ENCODE peak calls at places on chromosomes 16 and 17, in six cellular contexts. One of them, this sample, is unnamed.

GRCh38 chr16:82583415-82583814 is 43.4 kb upstream of the CDH13 start:
- DNase-seq in stomach: no peak
- DNase-seq in prostate gland: no peak
- DNase-seq in ovary: no peak
- DNase-seq in colonic mucosa: no peak
- DNase-seq in PC-9: no peak
- DNase-seq in this sample: no peak

GRCh38 chr17:30590086-30590485 is 112.9 kb downstream of the GOSR1 start:
- DNase-seq in stomach: no peak
- DNase-seq in prostate gland: no peak
- DNase-seq in ovary: no peak
- DNase-seq in colonic mucosa: no peak
- DNase-seq in PC-9: no peak
- DNase-seq in this sample: no peak

GRCh38 chr16:21523411-21524067 is 75.8 kb upstream of the METTL9 start:
- DNase-seq in stomach: no peak
- DNase-seq in prostate gland: no peak
- DNase-seq in ovary: no peak
- DNase-seq in colonic mucosa: no peak
- DNase-seq in PC-9: no peak
- DNase-seq in this sample: no peak

GRCh38 chr17:49995055-49995738 is at the start of gene DLX3:
- DNase-seq in stomach: peak; percentile 81
- DNase-seq in prostate gland: peak; percentile 88
- DNase-seq in ovary: peak; percentile 67
- DNase-seq in colonic mucosa: peak; percentile 75
- DNase-seq in PC-9: peak; percentile 85
- DNase-seq in this sample: peak; percentile 93

GRCh38 chr17:32276217-32276616 is 10.6 kb downstream of the RHBDL3 start:
- DNase-seq in stomach: no peak
- DNase-seq in prostate gland: no peak
- DNase-seq in ovary: no peak
- DNase-seq in colonic mucosa: no peak
- DNase-seq in PC-9: no peak
- DNase-seq in this sample: no peak

GRCh38 chr17:82031885-82032627 is 578 bp downstream of the RAC3 start:
- DNase-seq in stomach: peak; percentile 74
- DNase-seq in prostate gland: peak; percentile 63
- DNase-seq in ovary: no peak
- DNase-seq in colonic mucosa: peak; percentile 80
- DNase-seq in PC-9: peak; percentile 79
- DNase-seq in this sample: no peak

GRCh38 chr17:56581635-56582605 is 11.6 kb upstream of the NOG start:
- DNase-seq in stomach: no peak
- DNase-seq in prostate gland: no peak
- DNase-seq in ovary: no peak
- DNase-seq in colonic mucosa: no peak
- DNase-seq in PC-9: no peak
- DNase-seq in this sample: no peak

GRCh38 chr17:82848022-82848592 is 8.3 kb upstream of the ZNF750 start:
- DNase-seq in stomach: peak; percentile 81
- DNase-seq in prostate gland: peak; percentile 86
- DNase-seq in ovary: peak; percentile 72
- DNase-seq in colonic mucosa: peak; percentile 85
- DNase-seq in PC-9: peak; percentile 77
- DNase-seq in this sample: no peak

GRCh38 chr16:83253526-83253925 is 554.3 kb upstream of the HSBP1 start:
- DNase-seq in stomach: no peak
- DNase-seq in prostate gland: no peak
- DNase-seq in ovary: no peak
- DNase-seq in colonic mucosa: no peak
- DNase-seq in PC-9: no peak
- DNase-seq in this sample: no peak

GRCh38 chr17:44002141-44002848 is 2.1 kb upstream of the NAGS start:
- DNase-seq in stomach: no peak
- DNase-seq in prostate gland: no peak
- DNase-seq in ovary: no peak
- DNase-seq in colonic mucosa: no peak
- DNase-seq in PC-9: no peak
- DNase-seq in this sample: no peak

GRCh38 chr16:397736-398332 is 835 bp downstream of the NME4 start:
- DNase-seq in stomach: peak; percentile 82
- DNase-seq in prostate gland: peak; percentile 82
- DNase-seq in ovary: peak; percentile 78
- DNase-seq in colonic mucosa: peak; percentile 70
- DNase-seq in PC-9: no peak
- DNase-seq in this sample: peak; percentile 86

GRCh38 chr16:74296120-74296464 is 522 bp upstream of the PSMD7 start:
- DNase-seq in stomach: no peak
- DNase-seq in prostate gland: no peak
- DNase-seq in ovary: no peak
- DNase-seq in colonic mucosa: no peak
- DNase-seq in PC-9: no peak
- DNase-seq in this sample: no peak

GRCh38 chr17:869067-869466 is 86.9 kb downstream of the MRM3 start:
- DNase-seq in stomach: peak; percentile 33
- DNase-seq in prostate gland: no peak
- DNase-seq in ovary: peak; percentile 72
- DNase-seq in colonic mucosa: peak; percentile 48
- DNase-seq in PC-9: no peak
- DNase-seq in this sample: peak; percentile 86

GRCh38 chr16:63787014-63787413 is 1334.8 kb downstream of the CDH11 start:
- DNase-seq in stomach: no peak
- DNase-seq in prostate gland: no peak
- DNase-seq in ovary: no peak
- DNase-seq in colonic mucosa: no peak
- DNase-seq in PC-9: no peak
- DNase-seq in this sample: no peak

GRCh38 chr17:48541574-48542113 is 3.3 kb downstream of the HOXB2 start:
- DNase-seq in stomach: no peak
- DNase-seq in prostate gland: no peak
- DNase-seq in ovary: no peak
- DNase-seq in colonic mucosa: no peak
- DNase-seq in PC-9: no peak
- DNase-seq in this sample: peak; percentile 88

GRCh38 chr16:81798311-81799137 is 19.4 kb downstream of the PLCG2 start:
- DNase-seq in stomach: no peak
- DNase-seq in prostate gland: no peak
- DNase-seq in ovary: no peak
- DNase-seq in colonic mucosa: no peak
- DNase-seq in PC-9: no peak
- DNase-seq in this sample: no peak

GRCh38 chr17:77637807-77638182 is 320.7 kb upstream of the TNRC6C start:
- DNase-seq in stomach: no peak
- DNase-seq in prostate gland: no peak
- DNase-seq in ovary: no peak
- DNase-seq in colonic mucosa: no peak
- DNase-seq in PC-9: no peak
- DNase-seq in this sample: no peak

GRCh38 chr16:35431829-35432663 is 1972.6 kb downstream of the TP53TG3F start:
- DNase-seq in stomach: no peak
- DNase-seq in prostate gland: no peak
- DNase-seq in ovary: no peak
- DNase-seq in colonic mucosa: no peak
- DNase-seq in PC-9: peak; percentile 46
- DNase-seq in this sample: no peak
- H3K9me3 ChIP-seq in stomach: peaks cover 32% of the 10 kb centered on the region
- H3K9me3 ChIP-seq in prostate gland: no peaks in the 10 kb centered on the region
- H3K9me3 ChIP-seq in ovary: no peaks in the 10 kb centered on the region
- H3K9me3 ChIP-seq in colonic mucosa: no peaks in the 10 kb centered on the region
- H3K9me3 ChIP-seq in PC-9: no peaks in the 10 kb centered on the region
- H3K9me3 ChIP-seq in this sample: no peaks in the 10 kb centered on the region

GRCh38 chr17:40937384-40937819 is at the start of gene KRT23:
- DNase-seq in stomach: peak; percentile 32
- DNase-seq in prostate gland: peak; percentile 25
- DNase-seq in ovary: no peak
- DNase-seq in colonic mucosa: no peak
- DNase-seq in PC-9: no peak
- DNase-seq in this sample: no peak

GRCh38 chr17:40936976-40937375 is 470 bp downstream of the KRT23 start:
- DNase-seq in stomach: no peak
- DNase-seq in prostate gland: peak; percentile 19
- DNase-seq in ovary: no peak
- DNase-seq in colonic mucosa: no peak
- DNase-seq in PC-9: no peak
- DNase-seq in this sample: no peak

GRCh38 chr17:40938981-40939380 is 1.5 kb upstream of the KRT23 start:
- DNase-seq in stomach: no peak
- DNase-seq in prostate gland: no peak
- DNase-seq in ovary: no peak
- DNase-seq in colonic mucosa: no peak
- DNase-seq in PC-9: no peak
- DNase-seq in this sample: no peak

GRCh38 chr17:40935624-40936023 is 1.8 kb downstream of the KRT23 start:
- DNase-seq in stomach: no peak
- DNase-seq in prostate gland: no peak
- DNase-seq in ovary: no peak
- DNase-seq in colonic mucosa: no peak
- DNase-seq in PC-9: no peak
- DNase-seq in this sample: no peak

DNA sequence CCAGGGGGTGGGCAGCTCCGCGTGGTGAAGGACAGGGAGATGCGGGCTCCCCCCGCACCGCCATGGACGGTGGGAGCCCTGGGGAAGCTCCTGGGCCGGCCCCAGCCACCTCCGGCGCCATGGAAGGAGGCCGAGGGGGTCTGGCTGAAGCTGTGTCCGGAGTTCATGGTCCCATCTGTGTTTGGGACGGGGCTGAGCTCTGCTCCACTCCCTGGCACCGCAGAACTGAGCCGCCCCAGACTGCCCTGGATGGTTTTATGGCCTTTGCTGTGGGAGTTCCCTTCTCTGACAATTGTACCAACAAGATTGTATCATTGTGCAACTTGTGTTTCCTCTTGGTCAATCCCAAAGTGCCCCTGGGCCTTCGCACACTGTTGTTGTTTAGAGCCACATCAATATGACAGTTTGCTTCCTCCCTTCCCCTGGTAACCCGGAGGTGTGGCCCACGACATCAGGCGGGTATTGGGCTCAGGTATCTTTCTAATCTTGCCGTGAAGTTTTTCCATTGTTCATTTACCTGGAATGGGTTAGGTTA is 942 bp downstream of the KRT23 start:
- DNase-seq in stomach: no peak
- DNase-seq in prostate gland: peak; percentile 36
- DNase-seq in ovary: no peak
- DNase-seq in colonic mucosa: peak; percentile 32
- DNase-seq in PC-9: no peak
- DNase-seq in this sample: no peak
- H3K4me3 ChIP-seq in stomach: no peak overlapping the region
- H3K4me3 ChIP-seq in prostate gland: peak overlapping the region; percentile 10
- H3K4me3 ChIP-seq in ovary: no peak overlapping the region
- H3K4me3 ChIP-seq in colonic mucosa: no peak overlapping the region
- H3K4me3 ChIP-seq in PC-9: peak overlapping the region; percentile 59
- H3K4me3 ChIP-seq in this sample: no peak overlapping the region

GRCh38 chr17:28371245-28372202 is at the start of gene SARM1:
- DNase-seq in stomach: peak; percentile 65
- DNase-seq in prostate gland: peak; percentile 40
- DNase-seq in ovary: peak; percentile 92
- DNase-seq in colonic mucosa: peak; percentile 79
- DNase-seq in PC-9: no peak
- DNase-seq in this sample: peak; percentile 93
- H3K27ac ChIP-seq in stomach: peak within 1 kb of the TSS; percentile 20
- H3K27ac ChIP-seq in prostate gland: peak within 1 kb of the TSS; percentile 43
- H3K27ac ChIP-seq in ovary: peak within 1 kb of the TSS; percentile 69
- H3K27ac ChIP-seq in colonic mucosa: peak within 1 kb of the TSS; percentile 23
- H3K27ac ChIP-seq in PC-9: no peak within 1 kb of the TSS
- H3K27ac ChIP-seq in this sample: peak within 1 kb of the TSS; percentile 15

DNA sequence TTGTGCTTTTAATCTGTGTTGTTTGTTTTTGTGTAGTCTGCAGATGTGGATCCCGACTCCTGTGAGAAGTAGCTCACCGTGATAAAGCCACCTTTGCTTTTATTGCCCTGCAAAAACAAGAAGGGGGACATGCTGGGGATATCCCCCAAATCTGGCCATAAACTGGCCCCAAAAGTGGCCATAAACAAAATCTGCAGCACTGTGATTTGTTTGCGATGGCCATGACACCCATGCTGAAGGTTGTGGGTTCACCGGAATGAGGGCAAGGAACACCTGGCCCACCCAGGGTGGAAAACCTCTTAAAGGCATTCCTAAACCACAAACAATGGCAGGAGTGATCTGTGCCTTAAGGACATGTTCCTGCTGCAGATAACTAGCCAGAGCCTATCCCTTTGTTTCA is 15.1 kb downstream of the AHSP start:
- DNase-seq in stomach: no peak
- DNase-seq in prostate gland: no peak
- DNase-seq in ovary: no peak
- DNase-seq in colonic mucosa: no peak
- DNase-seq in PC-9: no peak
- DNase-seq in this sample: no peak
- H3K9me3 ChIP-seq in stomach: peaks cover 19% of the 10 kb centered on the region
- H3K9me3 ChIP-seq in prostate gland: no peaks in the 10 kb centered on the region
- H3K9me3 ChIP-seq in ovary: no peaks in the 10 kb centered on the region
- H3K9me3 ChIP-seq in colonic mucosa: no peaks in the 10 kb centered on the region
- H3K9me3 ChIP-seq in PC-9: peaks cover 10% of the 10 kb centered on the region
- H3K9me3 ChIP-seq in this sample: peaks cover 2% of the 10 kb centered on the region

GRCh38 chr16:73026754-73027654 is 20.9 kb downstream of the ZFHX3 start:
- DNase-seq in stomach: no peak
- DNase-seq in prostate gland: no peak
- DNase-seq in ovary: no peak
- DNase-seq in colonic mucosa: no peak
- DNase-seq in PC-9: no peak
- DNase-seq in this sample: no peak
- H3K4me3 ChIP-seq in stomach: no peak overlapping the region
- H3K4me3 ChIP-seq in prostate gland: no peak overlapping the region
- H3K4me3 ChIP-seq in ovary: no peak overlapping the region
- H3K4me3 ChIP-seq in colonic mucosa: no peak overlapping the region
- H3K4me3 ChIP-seq in PC-9: no peak overlapping the region
- H3K4me3 ChIP-seq in this sample: no peak overlapping the region

DNA sequence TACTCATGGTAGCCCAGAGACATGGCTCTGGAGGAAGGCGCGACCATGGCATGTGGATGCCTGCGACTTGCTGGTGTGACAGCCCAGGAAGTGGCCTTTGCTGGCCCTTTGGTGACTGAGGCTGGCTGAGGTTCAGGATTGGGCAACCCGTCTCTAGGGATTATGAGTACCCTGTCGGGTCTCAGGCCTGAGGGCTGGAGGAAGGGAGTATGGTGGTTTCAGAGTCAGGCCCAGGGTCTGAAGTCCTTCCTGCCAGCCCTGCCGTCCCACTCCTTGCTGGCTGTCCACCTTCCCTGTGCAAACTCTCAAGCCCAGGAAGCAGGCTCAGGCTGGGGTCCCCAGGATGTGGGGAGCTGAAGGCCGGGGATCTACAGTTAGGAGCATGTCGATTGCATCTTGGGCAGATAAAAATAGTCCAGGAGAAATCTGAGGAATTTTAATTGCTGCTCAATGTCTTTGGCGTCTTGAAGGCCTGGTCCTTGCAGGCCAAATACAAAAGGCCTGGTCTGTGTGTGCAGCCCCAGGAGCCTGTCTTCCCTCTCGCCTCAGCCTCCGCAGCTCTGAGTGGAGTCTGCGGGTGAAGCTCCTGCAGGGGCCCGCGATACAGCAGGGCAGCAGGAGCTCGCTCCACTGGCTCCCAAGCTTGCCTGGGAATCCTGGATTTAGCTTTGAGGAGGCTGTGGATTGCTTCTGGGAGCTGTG is 52.5 kb downstream of the NKD1 start:
- DNase-seq in stomach: no peak
- DNase-seq in prostate gland: no peak
- DNase-seq in ovary: no peak
- DNase-seq in colonic mucosa: no peak
- DNase-seq in PC-9: no peak
- DNase-seq in this sample: peak; percentile 80
- H3K27ac ChIP-seq in stomach: no peak overlapping the region
- H3K27ac ChIP-seq in prostate gland: peak overlapping the region; percentile 46
- H3K27ac ChIP-seq in ovary: peak overlapping the region; percentile 60
- H3K27ac ChIP-seq in colonic mucosa: no peak overlapping the region
- H3K27ac ChIP-seq in PC-9: no peak overlapping the region
- H3K27ac ChIP-seq in this sample: peak overlapping the region; percentile 23